ENCODE peak calls at places on chromosomes 6 and 20, in eight cellular contexts. P is T1000; H is naive B cell; Q is activated CD8-positive, alpha-beta memory T cell treated with anti-CD3 and anti-CD28 coated beads, Interleukin-2, amount 50 U/mL, for 48 hours; A is germinal center; E is B cell; V is non-pigmented ciliary epithelial cell; B is astrocyte. X is an unnamed sample.

GRCh38 chr6:170429457-170429856 is 122.9 kb downstream of the FAM120B start:
- DNase-seq in P (no peak), H (no peak), Q (no peak), A (no peak), E (no peak), V (no peak), B (no peak), X (no peak)

GRCh38 chr20:15328084-15328483 is 990.7 kb upstream of the FLRT3 start:
- DNase-seq in P (no peak), H (no peak), Q (no peak), A (no peak), E (no peak), V (no peak), B (no peak), X (no peak)

GRCh38 chr20:35005463-35005961 is 49.8 kb downstream of the MYH7B start:
- DNase-seq in P (no peak), H (no peak), Q (no peak), A (no peak), E (no peak), V (no peak), B (no peak), X (peak; percentile 1)

GRCh38 chr20:6566821-6567220 is 200.7 kb upstream of the BMP2 start:
- DNase-seq in P (no peak), H (no peak), Q (no peak), A (no peak), E (no peak), V (peak; percentile 95), B (peak; percentile 91), X (no peak)

GRCh38 chr6:39102024-39102820 is 12.8 kb downstream of the SAYSD1 start:
- DNase-seq in P (no peak), H (no peak), Q (no peak), A (peak; percentile 56), E (no peak), V (no peak), B (peak; percentile 66), X (no peak)

GRCh38 chr6:71531006-71531405 is 242.4 kb downstream of the OGFRL1 start:
- DNase-seq in P (no peak), H (no peak), Q (no peak), A (no peak), E (no peak), V (no peak), B (peak; percentile 29), X (no peak)

GRCh38 chr20:57835053-57835452 is 125.2 kb upstream of the PMEPA1 start:
- DNase-seq in P (no peak), H (no peak), Q (peak; percentile 0), A (no peak), E (no peak), V (no peak), B (no peak), X (no peak)

GRCh38 chr20:1844723-1845523 is 50.3 kb upstream of the SIRPA start:
- DNase-seq in P (no peak), H (peak; percentile 90), Q (peak; percentile 54), A (peak; percentile 75), E (peak; percentile 89), V (no peak), B (peak; percentile 43), X (peak; percentile 64)

GRCh38 chr6:107550241-107550840 is 60.4 kb downstream of the SOBP start:
- DNase-seq in P (no peak), H (no peak), Q (no peak), A (peak; percentile 43), E (peak; percentile 49), V (no peak), B (no peak), X (no peak)

GRCh38 chr20:62361799-62362589 is 5.1 kb downstream of the LAMA5 start:
- DNase-seq in P (no peak), H (no peak), Q (no peak), A (no peak), E (no peak), V (no peak), B (no peak), X (no peak)

GRCh38 chr20:23082846-23083552 is 3.1 kb downstream of the CD93 start:
- DNase-seq in P (no peak), H (no peak), Q (no peak), A (no peak), E (no peak), V (no peak), B (no peak), X (no peak)

GRCh38 chr6:17842014-17842776 is 135.5 kb upstream of the NUP153 start:
- DNase-seq in P (no peak), H (no peak), Q (no peak), A (no peak), E (no peak), V (no peak), B (no peak), X (no peak)

GRCh38 chr6:137829641-137830083 is 37.4 kb upstream of the TNFAIP3 start:
- DNase-seq in P (no peak), H (no peak), Q (no peak), A (no peak), E (no peak), V (no peak), B (peak; percentile 60), X (no peak)

GRCh38 chr20:8744228-8744844 is 324.6 kb upstream of the PLCB4 start:
- DNase-seq in P (no peak), H (no peak), Q (no peak), A (no peak), E (no peak), V (no peak), B (no peak), X (no peak)

GRCh38 chr6:150638286-150638685 is 38.6 kb downstream of the PLEKHG1 start:
- DNase-seq in P (no peak), H (no peak), Q (no peak), A (no peak), E (no peak), V (no peak), B (no peak), X (no peak)

GRCh38 chr6:46964716-46965519 is 43.2 kb upstream of the ADGRF5 start:
- DNase-seq in P (no peak), H (no peak), Q (no peak), A (no peak), E (no peak), V (peak; percentile 43), B (peak; percentile 94), X (no peak)

GRCh38 chr6:106163966-106164877 is 78.1 kb downstream of the PRDM1 start:
- DNase-seq in P (no peak), H (peak; percentile 62), Q (peak; percentile 86), A (peak; percentile 69), E (peak; percentile 76), V (no peak), B (peak; percentile 83), X (peak; percentile 46)

GRCh38 chr6:83590413-83590812 is 78.1 kb downstream of the PRSS35 start:
- DNase-seq in P (no peak), H (no peak), Q (no peak), A (no peak), E (no peak), V (no peak), B (no peak), X (no peak)